ENCODE peak calls at places on chromosomes 2 and 18, in seven cellular contexts. One of them, this sample, is unnamed.

GRCh38 chr18:2104620-2105462 is 466.5 kb downstream of the METTL4 start:
- DNase-seq in NCI-H1105: peak
- DNase-seq in HFFc6: peak
- DNase-seq in HL-60: peak
- DNase-seq in T-helper 9 cell: peak
- DNase-seq in activated T-cell treated with anti-CD3 and anti-CD28 coated beads, Interleukin-2, amount 50 U/mL, for 24 hours: peak
- DNase-seq in stimulated activated CD8-positive, alpha-beta memory T cell treated with anti-CD3 and anti-CD28 coated beads, Interleukin-7, amount 100 ng/mL, for 1 hour: no peak
- DNase-seq in this sample: no peak

GRCh38 chr18:48326901-48327675 is 82.1 kb downstream of the ZBTB7C start:
- DNase-seq in NCI-H1105: no peak
- DNase-seq in HFFc6: peak
- DNase-seq in HL-60: no peak
- DNase-seq in T-helper 9 cell: no peak
- DNase-seq in activated T-cell treated with anti-CD3 and anti-CD28 coated beads, Interleukin-2, amount 50 U/mL, for 24 hours: no peak
- DNase-seq in stimulated activated CD8-positive, alpha-beta memory T cell treated with anti-CD3 and anti-CD28 coated beads, Interleukin-7, amount 100 ng/mL, for 1 hour: no peak
- DNase-seq in this sample: no peak

GRCh38 chr2:80288576-80288975 is 16.0 kb downstream of the LRRTM1 start:
- DNase-seq in NCI-H1105: no peak
- DNase-seq in HFFc6: peak
- DNase-seq in HL-60: no peak
- DNase-seq in T-helper 9 cell: no peak
- DNase-seq in activated T-cell treated with anti-CD3 and anti-CD28 coated beads, Interleukin-2, amount 50 U/mL, for 24 hours: no peak
- DNase-seq in stimulated activated CD8-positive, alpha-beta memory T cell treated with anti-CD3 and anti-CD28 coated beads, Interleukin-7, amount 100 ng/mL, for 1 hour: no peak
- DNase-seq in this sample: no peak

GRCh38 chr2:239378021-239378917 is 22.6 kb downstream of the HDAC4 start:
- DNase-seq in NCI-H1105: no peak
- DNase-seq in HFFc6: no peak
- DNase-seq in HL-60: no peak
- DNase-seq in T-helper 9 cell: no peak
- DNase-seq in activated T-cell treated with anti-CD3 and anti-CD28 coated beads, Interleukin-2, amount 50 U/mL, for 24 hours: peak
- DNase-seq in stimulated activated CD8-positive, alpha-beta memory T cell treated with anti-CD3 and anti-CD28 coated beads, Interleukin-7, amount 100 ng/mL, for 1 hour: no peak
- DNase-seq in this sample: no peak

GRCh38 chr2:85110991-85111560 is 22.1 kb upstream of the TCF7L1 start:
- DNase-seq in NCI-H1105: no peak
- DNase-seq in HFFc6: peak
- DNase-seq in HL-60: no peak
- DNase-seq in T-helper 9 cell: no peak
- DNase-seq in activated T-cell treated with anti-CD3 and anti-CD28 coated beads, Interleukin-2, amount 50 U/mL, for 24 hours: no peak
- DNase-seq in stimulated activated CD8-positive, alpha-beta memory T cell treated with anti-CD3 and anti-CD28 coated beads, Interleukin-7, amount 100 ng/mL, for 1 hour: no peak
- DNase-seq in this sample: no peak

GRCh38 chr2:115491394-115491793 is 1049.0 kb downstream of the DPP10 start:
- DNase-seq in NCI-H1105: no peak
- DNase-seq in HFFc6: no peak
- DNase-seq in HL-60: no peak
- DNase-seq in T-helper 9 cell: no peak
- DNase-seq in activated T-cell treated with anti-CD3 and anti-CD28 coated beads, Interleukin-2, amount 50 U/mL, for 24 hours: no peak
- DNase-seq in stimulated activated CD8-positive, alpha-beta memory T cell treated with anti-CD3 and anti-CD28 coated beads, Interleukin-7, amount 100 ng/mL, for 1 hour: no peak
- DNase-seq in this sample: no peak

GRCh38 chr2:230924470-230925341 is at the start of gene GPR55:
- DNase-seq in NCI-H1105: no peak
- DNase-seq in HFFc6: no peak
- DNase-seq in HL-60: peak
- DNase-seq in T-helper 9 cell: peak
- DNase-seq in activated T-cell treated with anti-CD3 and anti-CD28 coated beads, Interleukin-2, amount 50 U/mL, for 24 hours: peak
- DNase-seq in stimulated activated CD8-positive, alpha-beta memory T cell treated with anti-CD3 and anti-CD28 coated beads, Interleukin-7, amount 100 ng/mL, for 1 hour: no peak
- DNase-seq in this sample: peak

GRCh38 chr2:124530203-124530602 is 505.1 kb downstream of the CNTNAP5 start:
- DNase-seq in NCI-H1105: no peak
- DNase-seq in HFFc6: no peak
- DNase-seq in HL-60: no peak
- DNase-seq in T-helper 9 cell: no peak
- DNase-seq in activated T-cell treated with anti-CD3 and anti-CD28 coated beads, Interleukin-2, amount 50 U/mL, for 24 hours: no peak
- DNase-seq in stimulated activated CD8-positive, alpha-beta memory T cell treated with anti-CD3 and anti-CD28 coated beads, Interleukin-7, amount 100 ng/mL, for 1 hour: no peak
- DNase-seq in this sample: no peak

GRCh38 chr2:105545731-105546622 is 147.1 kb upstream of the FHL2 start:
- DNase-seq in NCI-H1105: peak
- DNase-seq in HFFc6: peak
- DNase-seq in HL-60: peak
- DNase-seq in T-helper 9 cell: peak
- DNase-seq in activated T-cell treated with anti-CD3 and anti-CD28 coated beads, Interleukin-2, amount 50 U/mL, for 24 hours: peak
- DNase-seq in stimulated activated CD8-positive, alpha-beta memory T cell treated with anti-CD3 and anti-CD28 coated beads, Interleukin-7, amount 100 ng/mL, for 1 hour: peak
- DNase-seq in this sample: peak

GRCh38 chr2:236626391-236627150 is 56.9 kb downstream of the ACKR3 start:
- DNase-seq in NCI-H1105: no peak
- DNase-seq in HFFc6: no peak
- DNase-seq in HL-60: no peak
- DNase-seq in T-helper 9 cell: no peak
- DNase-seq in activated T-cell treated with anti-CD3 and anti-CD28 coated beads, Interleukin-2, amount 50 U/mL, for 24 hours: no peak
- DNase-seq in stimulated activated CD8-positive, alpha-beta memory T cell treated with anti-CD3 and anti-CD28 coated beads, Interleukin-7, amount 100 ng/mL, for 1 hour: no peak
- DNase-seq in this sample: no peak

GRCh38 chr2:115529627-115530026 is 1087.2 kb downstream of the DPP10 start:
- DNase-seq in NCI-H1105: no peak
- DNase-seq in HFFc6: no peak
- DNase-seq in HL-60: no peak
- DNase-seq in T-helper 9 cell: no peak
- DNase-seq in activated T-cell treated with anti-CD3 and anti-CD28 coated beads, Interleukin-2, amount 50 U/mL, for 24 hours: no peak
- DNase-seq in stimulated activated CD8-positive, alpha-beta memory T cell treated with anti-CD3 and anti-CD28 coated beads, Interleukin-7, amount 100 ng/mL, for 1 hour: no peak
- DNase-seq in this sample: no peak

GRCh38 chr2:10467401-10467800 is 19.3 kb upstream of the ODC1 start:
- DNase-seq in NCI-H1105: no peak
- DNase-seq in HFFc6: no peak
- DNase-seq in HL-60: no peak
- DNase-seq in T-helper 9 cell: no peak
- DNase-seq in activated T-cell treated with anti-CD3 and anti-CD28 coated beads, Interleukin-2, amount 50 U/mL, for 24 hours: no peak
- DNase-seq in stimulated activated CD8-positive, alpha-beta memory T cell treated with anti-CD3 and anti-CD28 coated beads, Interleukin-7, amount 100 ng/mL, for 1 hour: no peak
- DNase-seq in this sample: no peak

GRCh38 chr2:218876562-218877219 is 4.0 kb upstream of the WNT10A start:
- DNase-seq in NCI-H1105: peak
- DNase-seq in HFFc6: peak
- DNase-seq in HL-60: no peak
- DNase-seq in T-helper 9 cell: peak
- DNase-seq in activated T-cell treated with anti-CD3 and anti-CD28 coated beads, Interleukin-2, amount 50 U/mL, for 24 hours: peak
- DNase-seq in stimulated activated CD8-positive, alpha-beta memory T cell treated with anti-CD3 and anti-CD28 coated beads, Interleukin-7, amount 100 ng/mL, for 1 hour: peak
- DNase-seq in this sample: no peak

GRCh38 chr2:199807966-199808365 is 43.0 kb downstream of the FTCDNL1 start:
- DNase-seq in NCI-H1105: no peak
- DNase-seq in HFFc6: no peak
- DNase-seq in HL-60: peak
- DNase-seq in T-helper 9 cell: no peak
- DNase-seq in activated T-cell treated with anti-CD3 and anti-CD28 coated beads, Interleukin-2, amount 50 U/mL, for 24 hours: no peak
- DNase-seq in stimulated activated CD8-positive, alpha-beta memory T cell treated with anti-CD3 and anti-CD28 coated beads, Interleukin-7, amount 100 ng/mL, for 1 hour: no peak
- DNase-seq in this sample: no peak

GRCh38 chr2:202717598-202718310 is 83.0 kb downstream of the FAM117B start:
- DNase-seq in NCI-H1105: no peak
- DNase-seq in HFFc6: no peak
- DNase-seq in HL-60: no peak
- DNase-seq in T-helper 9 cell: no peak
- DNase-seq in activated T-cell treated with anti-CD3 and anti-CD28 coated beads, Interleukin-2, amount 50 U/mL, for 24 hours: no peak
- DNase-seq in stimulated activated CD8-positive, alpha-beta memory T cell treated with anti-CD3 and anti-CD28 coated beads, Interleukin-7, amount 100 ng/mL, for 1 hour: no peak
- DNase-seq in this sample: no peak

GRCh38 chr2:240353086-240353798 is 82.2 kb upstream of the GPC1 start:
- DNase-seq in NCI-H1105: peak
- DNase-seq in HFFc6: no peak
- DNase-seq in HL-60: no peak
- DNase-seq in T-helper 9 cell: no peak
- DNase-seq in activated T-cell treated with anti-CD3 and anti-CD28 coated beads, Interleukin-2, amount 50 U/mL, for 24 hours: no peak
- DNase-seq in stimulated activated CD8-positive, alpha-beta memory T cell treated with anti-CD3 and anti-CD28 coated beads, Interleukin-7, amount 100 ng/mL, for 1 hour: no peak
- DNase-seq in this sample: no peak

GRCh38 chr2:24540011-24540477 is 49.0 kb downstream of the NCOA1 start:
- DNase-seq in NCI-H1105: no peak
- DNase-seq in HFFc6: no peak
- DNase-seq in HL-60: no peak
- DNase-seq in T-helper 9 cell: no peak
- DNase-seq in activated T-cell treated with anti-CD3 and anti-CD28 coated beads, Interleukin-2, amount 50 U/mL, for 24 hours: no peak
- DNase-seq in stimulated activated CD8-positive, alpha-beta memory T cell treated with anti-CD3 and anti-CD28 coated beads, Interleukin-7, amount 100 ng/mL, for 1 hour: no peak
- DNase-seq in this sample: no peak

GRCh38 chr2:148675708-148676107 is 31.2 kb downstream of the EPC2 start:
- DNase-seq in NCI-H1105: no peak
- DNase-seq in HFFc6: no peak
- DNase-seq in HL-60: no peak
- DNase-seq in T-helper 9 cell: no peak
- DNase-seq in activated T-cell treated with anti-CD3 and anti-CD28 coated beads, Interleukin-2, amount 50 U/mL, for 24 hours: no peak
- DNase-seq in stimulated activated CD8-positive, alpha-beta memory T cell treated with anti-CD3 and anti-CD28 coated beads, Interleukin-7, amount 100 ng/mL, for 1 hour: no peak
- DNase-seq in this sample: no peak

GRCh38 chr2:239836021-239836765 is 188.9 kb downstream of the NDUFA10 start:
- DNase-seq in NCI-H1105: no peak
- DNase-seq in HFFc6: no peak
- DNase-seq in HL-60: no peak
- DNase-seq in T-helper 9 cell: no peak
- DNase-seq in activated T-cell treated with anti-CD3 and anti-CD28 coated beads, Interleukin-2, amount 50 U/mL, for 24 hours: peak
- DNase-seq in stimulated activated CD8-positive, alpha-beta memory T cell treated with anti-CD3 and anti-CD28 coated beads, Interleukin-7, amount 100 ng/mL, for 1 hour: no peak
- DNase-seq in this sample: no peak

GRCh38 chr2:208227581-208228232 is 27.2 kb downstream of the IDH1 start:
- DNase-seq in NCI-H1105: no peak
- DNase-seq in HFFc6: no peak
- DNase-seq in HL-60: no peak
- DNase-seq in T-helper 9 cell: no peak
- DNase-seq in activated T-cell treated with anti-CD3 and anti-CD28 coated beads, Interleukin-2, amount 50 U/mL, for 24 hours: no peak
- DNase-seq in stimulated activated CD8-positive, alpha-beta memory T cell treated with anti-CD3 and anti-CD28 coated beads, Interleukin-7, amount 100 ng/mL, for 1 hour: no peak
- DNase-seq in this sample: no peak

GRCh38 chr2:68248361-68248760 is 4.0 kb downstream of the PPP3R1 start:
- DNase-seq in NCI-H1105: no peak
- DNase-seq in HFFc6: no peak
- DNase-seq in HL-60: no peak
- DNase-seq in T-helper 9 cell: no peak
- DNase-seq in activated T-cell treated with anti-CD3 and anti-CD28 coated beads, Interleukin-2, amount 50 U/mL, for 24 hours: no peak
- DNase-seq in stimulated activated CD8-positive, alpha-beta memory T cell treated with anti-CD3 and anti-CD28 coated beads, Interleukin-7, amount 100 ng/mL, for 1 hour: no peak
- DNase-seq in this sample: no peak

GRCh38 chr2:8849322-8849721 is 11.9 kb upstream of the KIDINS220 start:
- DNase-seq in NCI-H1105: no peak
- DNase-seq in HFFc6: no peak
- DNase-seq in HL-60: no peak
- DNase-seq in T-helper 9 cell: no peak
- DNase-seq in activated T-cell treated with anti-CD3 and anti-CD28 coated beads, Interleukin-2, amount 50 U/mL, for 24 hours: no peak
- DNase-seq in stimulated activated CD8-positive, alpha-beta memory T cell treated with anti-CD3 and anti-CD28 coated beads, Interleukin-7, amount 100 ng/mL, for 1 hour: no peak
- DNase-seq in this sample: no peak

GRCh38 chr18:54215069-54215468 is 9.4 kb downstream of the MBD2 start:
- DNase-seq in NCI-H1105: no peak
- DNase-seq in HFFc6: peak
- DNase-seq in HL-60: no peak
- DNase-seq in T-helper 9 cell: no peak
- DNase-seq in activated T-cell treated with anti-CD3 and anti-CD28 coated beads, Interleukin-2, amount 50 U/mL, for 24 hours: no peak
- DNase-seq in stimulated activated CD8-positive, alpha-beta memory T cell treated with anti-CD3 and anti-CD28 coated beads, Interleukin-7, amount 100 ng/mL, for 1 hour: no peak
- DNase-seq in this sample: no peak